ENCODE peak calls at places on chromosomes 13 and 19, in four cellular contexts. L is uterus, Q is cardiac muscle cell, V is psoas muscle. X is an unnamed sample. For H3K4me1, H3K27me3 and H3K36me3, the result is how much of the 10 kb centered on the place peaks cover.

GRCh38 chr19:15264061-15264932 is 32.0 kb upstream of the EPHX3 start:
- DNase-seq in V (peak), L (peak), Q (peak), X (peak)

GRCh38 chr13:98327326-98328314 is 150.6 kb upstream of the RNF113B start:
- DNase-seq in V (no peak), Q (peak), L (no peak), X (no peak)

GRCh38 chr13:79043208-79043607 is 362.8 kb downstream of the RBM26 start:
- DNase-seq in V (no peak), L (no peak), Q (no peak), X (peak)

GRCh38 chr19:42200116-42200740 is 17.2 kb downstream of the DEDD2 start:
- DNase-seq in Q (no peak), L (no peak), V (no peak), X (no peak)

GRCh38 chr13:58619396-58620113 is 988.0 kb downstream of the PCDH17 start:
- DNase-seq in L (no peak), V (no peak), Q (no peak), X (peak)

GRCh38 chr13:35489050-35489449 is 12.6 kb upstream of the MAB21L1 start:
- DNase-seq in L (no peak), Q (no peak), V (no peak), X (peak)

GRCh38 chr19:44002212-44002565 is 568 bp upstream of the ZNF230 start:
- DNase-seq in L (no peak), Q (no peak), V (no peak), X (no peak)

GRCh38 chr13:80841346-80841882 is 500.5 kb upstream of the SPRY2 start:
- DNase-seq in L (no peak), Q (no peak), V (no peak), X (no peak)

GRCh38 chr19:33628921-33629825 is 7.4 kb downstream of the CHST8 start:
- DNase-seq in Q (no peak), V (no peak), L (no peak), X (no peak)

GRCh38 chr13:30847697-30848307 is 58.3 kb upstream of the MEDAG start:
- DNase-seq in Q (peak), L (peak), V (no peak), X (no peak)

GRCh38 chr13:30848332-30849027 is 57.6 kb upstream of the MEDAG start:
- DNase-seq in Q (no peak), L (no peak), V (no peak), X (no peak)

GRCh38 chr13:30845297-30846214 is 60.5 kb upstream of the MEDAG start:
- DNase-seq in V (no peak), L (no peak), Q (no peak), X (no peak)

GRCh38 chr13:30846311-30846710 is 59.8 kb upstream of the MEDAG start:
- DNase-seq in Q (peak), L (no peak), V (no peak), X (no peak)

DNA sequence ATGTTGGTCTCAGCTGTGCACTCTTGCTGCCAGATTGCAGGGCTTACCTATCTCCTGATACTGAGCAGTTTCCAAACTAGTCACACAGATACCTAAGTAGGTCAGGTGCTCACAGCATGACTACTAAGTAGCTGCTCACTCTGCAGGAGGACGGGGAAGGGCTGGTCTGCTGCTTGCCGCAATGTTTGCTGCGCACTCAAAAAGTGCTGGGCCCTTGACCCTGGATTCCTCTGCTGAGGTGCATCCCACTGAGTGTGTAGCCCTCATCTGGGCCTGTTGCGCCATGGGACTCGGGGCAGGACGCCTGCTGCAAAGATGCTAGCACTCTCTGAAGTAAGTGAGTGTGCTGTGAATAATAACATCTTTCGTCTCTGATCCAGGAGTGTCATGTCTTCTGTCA is 59.2 kb upstream of the MEDAG start:
- DNase-seq in V (no peak), L (no peak), Q (no peak), X (no peak)
- H3K4me1 ChIP-seq in V (under half), L (under half), Q (under half), X (under half)

GRCh38 chr19:4937060-4937459 is 27.8 kb downstream of the UHRF1 start:
- DNase-seq in V (no peak), Q (no peak), L (no peak), X (no peak)

GRCh38 chr19:4935449-4935848 is 26.1 kb downstream of the UHRF1 start:
- DNase-seq in V (no peak), L (no peak), Q (no peak), X (no peak)

GRCh38 chr19:4933528-4933927 is 24.2 kb downstream of the UHRF1 start:
- DNase-seq in L (no peak), Q (peak), V (no peak), X (no peak)

GRCh38 chr19:4939466-4939865 is 29.4 kb upstream of the KDM4B start:
- DNase-seq in V (no peak), Q (no peak), L (no peak), X (no peak)
- H3K27me3 ChIP-seq in V (under half), Q (under half), L (under half), X (under half)

GRCh38 chr13:37040789-37041188 is 18.7 kb downstream of the SUPT20H start:
- DNase-seq in V (no peak), Q (no peak), L (no peak), X (no peak)
- H3K36me3 ChIP-seq in V (half or more), Q (half or more), L (under half), X (under half)

GRCh38 chr19:2083174-2083854 is 12.8 kb downstream of the MOB3A start:
- DNase-seq in L (no peak), V (no peak), Q (no peak), X (no peak)
- H3K4me1 ChIP-seq in L (under half), V (under half), Q (under half), X (under half)

DNA sequence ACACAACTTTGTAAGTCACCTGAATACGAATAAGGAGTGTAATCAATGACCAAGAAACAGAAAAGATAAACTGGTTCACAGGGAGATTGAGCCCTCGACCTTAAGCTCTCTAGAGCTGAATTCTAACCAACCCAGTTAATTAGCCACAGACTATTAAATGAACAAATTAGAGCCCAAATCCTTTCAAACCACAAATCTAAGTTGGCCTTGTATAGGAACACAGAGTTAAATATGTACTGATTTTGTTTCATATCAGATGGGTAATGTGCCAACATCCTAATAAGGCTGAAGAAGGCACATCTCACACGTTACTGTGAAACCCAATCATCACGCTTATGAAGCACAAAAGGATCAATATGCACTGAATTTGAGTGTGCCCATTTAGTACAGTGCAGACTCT is 156.1 kb downstream of the LHFPL6 start:
- DNase-seq in Q (no peak), V (no peak), L (no peak), X (no peak)
- H3K27me3 ChIP-seq in Q (under half), V (under half), L (under half), X (under half)

GRCh38 chr13:77290342-77290741 is 36.6 kb downstream of the MYCBP2 start:
- DNase-seq in V (no peak), Q (no peak), L (no peak), X (no peak)
- H3K36me3 ChIP-seq in V (half or more), Q (under half), L (under half), X (under half)